ENCODE peak calls at places on chromosome 9, in six cellular contexts. One of them, this sample, is unnamed.

GRCh38 chr9:101705135-101705661 is 33.2 kb downstream of the GRIN3A start:
- DNase-seq in HepG2: no peak
- DNase-seq in SK-N-SH: no peak
- DNase-seq in H1: peak; percentile 70
- DNase-seq in K562: no peak
- DNase-seq in GM12878: no peak
- DNase-seq in this sample: peak; percentile 39

GRCh38 chr9:129080608-129081387 is at the start of gene DOLPP1:
- DNase-seq in HepG2: peak; percentile 97
- DNase-seq in SK-N-SH: peak; percentile 99
- DNase-seq in H1: peak; percentile 98
- DNase-seq in K562: peak; percentile 100
- DNase-seq in GM12878: peak; percentile 96
- DNase-seq in this sample: peak; percentile 97

GRCh38 chr9:2242778-2243395 is 227.7 kb downstream of the SMARCA2 start:
- DNase-seq in HepG2: no peak
- DNase-seq in SK-N-SH: no peak
- DNase-seq in H1: no peak
- DNase-seq in K562: no peak
- DNase-seq in GM12878: no peak
- DNase-seq in this sample: no peak

GRCh38 chr9:71796368-71796767 is 28.1 kb upstream of the CEMIP2 start:
- DNase-seq in HepG2: no peak
- DNase-seq in SK-N-SH: no peak
- DNase-seq in H1: no peak
- DNase-seq in K562: no peak
- DNase-seq in GM12878: peak; percentile 31
- DNase-seq in this sample: no peak

GRCh38 chr9:90189306-90189705 is 453.3 kb downstream of the DIRAS2 start:
- DNase-seq in HepG2: no peak
- DNase-seq in SK-N-SH: no peak
- DNase-seq in H1: no peak
- DNase-seq in K562: no peak
- DNase-seq in GM12878: peak; percentile 24
- DNase-seq in this sample: peak; percentile 59

GRCh38 chr9:16221350-16221749 is 649.1 kb downstream of the BNC2 start:
- DNase-seq in HepG2: no peak
- DNase-seq in SK-N-SH: no peak
- DNase-seq in H1: no peak
- DNase-seq in K562: no peak
- DNase-seq in GM12878: no peak
- DNase-seq in this sample: no peak

GRCh38 chr9:109141375-109141774 is 21.6 kb upstream of the TMEM245 start:
- DNase-seq in HepG2: no peak
- DNase-seq in SK-N-SH: no peak
- DNase-seq in H1: no peak
- DNase-seq in K562: no peak
- DNase-seq in GM12878: no peak
- DNase-seq in this sample: no peak

GRCh38 chr9:115395511-115396021 is 277.6 kb upstream of the TNC start:
- DNase-seq in HepG2: no peak
- DNase-seq in SK-N-SH: no peak
- DNase-seq in H1: no peak
- DNase-seq in K562: no peak
- DNase-seq in GM12878: no peak
- DNase-seq in this sample: no peak

GRCh38 chr9:127105805-127106492 is 16.5 kb downstream of the ANGPTL2 start:
- DNase-seq in HepG2: no peak
- DNase-seq in SK-N-SH: peak; percentile 77
- DNase-seq in H1: no peak
- DNase-seq in K562: no peak
- DNase-seq in GM12878: no peak
- DNase-seq in this sample: no peak

GRCh38 chr9:127107344-127108181 is 14.9 kb downstream of the ANGPTL2 start:
- DNase-seq in HepG2: no peak
- DNase-seq in SK-N-SH: no peak
- DNase-seq in H1: no peak
- DNase-seq in K562: no peak
- DNase-seq in GM12878: no peak
- DNase-seq in this sample: no peak

GRCh38 chr9:127109212-127109711 is 13.2 kb downstream of the ANGPTL2 start:
- DNase-seq in HepG2: peak; percentile 85
- DNase-seq in SK-N-SH: no peak
- DNase-seq in H1: no peak
- DNase-seq in K562: no peak
- DNase-seq in GM12878: no peak
- DNase-seq in this sample: no peak

GRCh38 chr9:127106493-127106855 is 16.0 kb downstream of the ANGPTL2 start:
- DNase-seq in HepG2: no peak
- DNase-seq in SK-N-SH: peak; percentile 66
- DNase-seq in H1: no peak
- DNase-seq in K562: no peak
- DNase-seq in GM12878: no peak
- DNase-seq in this sample: no peak

DNA sequence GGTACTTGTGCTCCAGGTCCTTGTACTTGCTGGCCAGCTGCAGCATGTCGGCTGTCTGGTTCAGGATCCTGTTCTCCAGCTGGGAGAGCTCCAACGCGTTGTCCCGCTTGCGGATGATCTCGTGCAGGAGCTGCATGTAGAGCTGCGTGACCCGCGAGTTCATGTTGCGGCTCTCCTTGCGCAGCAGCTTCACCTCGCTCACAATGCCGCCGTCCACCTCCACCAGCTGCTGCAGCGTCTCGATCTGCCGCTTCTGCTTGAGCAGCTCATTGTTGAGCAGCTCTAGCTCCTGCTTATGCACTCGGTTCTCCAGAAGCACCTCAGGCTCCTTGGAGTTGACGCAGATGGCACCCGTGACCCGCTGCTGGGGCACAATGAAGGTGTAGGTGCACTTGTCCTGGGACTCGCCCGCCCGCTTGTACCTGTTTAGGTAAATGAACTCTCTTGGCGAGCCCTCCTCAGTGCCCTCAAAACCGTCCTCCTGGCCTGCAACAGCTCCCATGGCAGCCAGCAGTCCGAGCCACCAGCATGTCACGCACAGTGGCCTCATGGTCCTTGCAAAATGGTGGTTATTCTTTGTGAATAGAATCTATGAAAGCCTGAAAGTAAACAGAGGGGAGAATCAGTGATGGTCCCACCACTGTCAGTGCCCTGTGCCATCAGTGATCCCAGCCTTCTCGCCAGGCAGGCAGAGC is 14.1 kb downstream of the ANGPTL2 start:
- DNase-seq in HepG2: no peak
- DNase-seq in SK-N-SH: no peak
- DNase-seq in H1: no peak
- DNase-seq in K562: no peak
- DNase-seq in GM12878: no peak
- DNase-seq in this sample: no peak
- TF ChIP-seq GABPA in HepG2: no peak
- TF ChIP-seq GABPA in SK-N-SH: no peak
- TF ChIP-seq GABPA in H1: no peak
- TF ChIP-seq GABPA in K562: no peak
- TF ChIP-seq GABPA in GM12878: no peak
- TF ChIP-seq GABPA in this sample: no peak

GRCh38 chr9:94973491-94973941 is 247.0 kb downstream of the AOPEP start:
- DNase-seq in HepG2: no peak
- DNase-seq in SK-N-SH: no peak
- DNase-seq in H1: no peak
- DNase-seq in K562: no peak
- DNase-seq in GM12878: no peak
- DNase-seq in this sample: no peak
- TF ChIP-seq GABPA in HepG2: no peak
- TF ChIP-seq GABPA in SK-N-SH: no peak
- TF ChIP-seq GABPA in H1: no peak
- TF ChIP-seq GABPA in K562: no peak
- TF ChIP-seq GABPA in GM12878: no peak
- TF ChIP-seq GABPA in this sample: no peak

DNA sequence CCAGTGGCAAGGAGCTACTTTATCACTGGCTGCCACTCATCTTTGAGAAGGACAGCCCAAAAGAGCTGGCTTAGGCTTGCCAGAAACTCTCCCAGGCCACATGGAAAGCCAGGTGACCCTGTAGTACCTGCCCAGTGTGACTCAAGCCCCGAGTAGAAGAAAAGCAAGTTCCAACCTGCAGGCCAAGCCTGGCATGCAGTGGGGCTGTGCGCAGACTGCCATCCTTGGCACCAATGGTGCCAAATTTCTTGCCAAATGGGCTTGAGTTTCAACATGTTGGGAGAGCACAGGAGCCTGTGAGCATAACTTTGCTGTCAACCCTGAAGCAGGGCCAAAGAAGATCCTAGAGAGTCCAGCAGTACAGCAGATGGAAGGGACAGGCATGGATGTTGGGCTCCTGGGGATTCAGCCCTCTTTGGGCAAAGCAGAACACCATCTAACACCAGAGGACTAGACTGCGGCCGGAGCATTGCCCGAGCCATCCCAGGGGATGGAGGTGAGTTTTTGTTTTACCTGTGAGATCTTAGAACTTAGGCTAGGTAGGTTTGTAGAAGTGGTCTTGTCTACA is 27.3 kb upstream of the SHB start:
- DNase-seq in HepG2: no peak
- DNase-seq in SK-N-SH: no peak
- DNase-seq in H1: no peak
- DNase-seq in K562: no peak
- DNase-seq in GM12878: no peak
- DNase-seq in this sample: no peak
- TF ChIP-seq GABPA in HepG2: no peak
- TF ChIP-seq GABPA in SK-N-SH: no peak
- TF ChIP-seq GABPA in H1: no peak
- TF ChIP-seq GABPA in K562: no peak
- TF ChIP-seq GABPA in GM12878: no peak
- TF ChIP-seq GABPA in this sample: no peak

GRCh38 chr9:91693226-91693625 is 256.8 kb downstream of the ROR2 start:
- DNase-seq in HepG2: no peak
- DNase-seq in SK-N-SH: no peak
- DNase-seq in H1: no peak
- DNase-seq in K562: no peak
- DNase-seq in GM12878: no peak
- DNase-seq in this sample: no peak

GRCh38 chr9:91694081-91694870 is 255.8 kb downstream of the ROR2 start:
- DNase-seq in HepG2: no peak
- DNase-seq in SK-N-SH: no peak
- DNase-seq in H1: no peak
- DNase-seq in K562: no peak
- DNase-seq in GM12878: no peak
- DNase-seq in this sample: no peak

GRCh38 chr9:91690540-91691249 is 259.3 kb downstream of the ROR2 start:
- DNase-seq in HepG2: no peak
- DNase-seq in SK-N-SH: no peak
- DNase-seq in H1: no peak
- DNase-seq in K562: no peak
- DNase-seq in GM12878: no peak
- DNase-seq in this sample: no peak

GRCh38 chr9:91689006-91689405 is 261.0 kb downstream of the ROR2 start:
- DNase-seq in HepG2: no peak
- DNase-seq in SK-N-SH: no peak
- DNase-seq in H1: no peak
- DNase-seq in K562: no peak
- DNase-seq in GM12878: no peak
- DNase-seq in this sample: no peak
- TF ChIP-seq GABPA in HepG2: no peak
- TF ChIP-seq GABPA in SK-N-SH: no peak
- TF ChIP-seq GABPA in H1: no peak
- TF ChIP-seq GABPA in K562: no peak
- TF ChIP-seq GABPA in GM12878: no peak
- TF ChIP-seq GABPA in this sample: no peak

GRCh38 chr9:69674741-69675438 is 2.7 kb upstream of the APBA1 start:
- DNase-seq in HepG2: no peak
- DNase-seq in SK-N-SH: no peak
- DNase-seq in H1: no peak
- DNase-seq in K562: no peak
- DNase-seq in GM12878: no peak
- DNase-seq in this sample: no peak
- TF ChIP-seq GABPA in HepG2: no peak
- TF ChIP-seq GABPA in SK-N-SH: no peak
- TF ChIP-seq GABPA in H1: no peak
- TF ChIP-seq GABPA in K562: no peak
- TF ChIP-seq GABPA in GM12878: no peak
- TF ChIP-seq GABPA in this sample: no peak

GRCh38 chr9:710951-711745 is 130.3 kb upstream of the DMRT1 start:
- DNase-seq in HepG2: no peak
- DNase-seq in SK-N-SH: no peak
- DNase-seq in H1: no peak
- DNase-seq in K562: no peak
- DNase-seq in GM12878: no peak
- DNase-seq in this sample: no peak

GRCh38 chr9:713046-713445 is 128.5 kb upstream of the DMRT1 start:
- DNase-seq in HepG2: no peak
- DNase-seq in SK-N-SH: no peak
- DNase-seq in H1: no peak
- DNase-seq in K562: no peak
- DNase-seq in GM12878: no peak
- DNase-seq in this sample: no peak

GRCh38 chr9:712643-713042 is 128.9 kb upstream of the DMRT1 start:
- DNase-seq in HepG2: no peak
- DNase-seq in SK-N-SH: no peak
- DNase-seq in H1: no peak
- DNase-seq in K562: no peak
- DNase-seq in GM12878: no peak
- DNase-seq in this sample: no peak

GRCh38 chr9:714675-715074 is 126.8 kb upstream of the DMRT1 start:
- DNase-seq in HepG2: no peak
- DNase-seq in SK-N-SH: no peak
- DNase-seq in H1: no peak
- DNase-seq in K562: no peak
- DNase-seq in GM12878: no peak
- DNase-seq in this sample: no peak

GRCh38 chr9:711761-712523 is 129.6 kb upstream of the DMRT1 start:
- DNase-seq in HepG2: no peak
- DNase-seq in SK-N-SH: no peak
- DNase-seq in H1: no peak
- DNase-seq in K562: no peak
- DNase-seq in GM12878: no peak
- DNase-seq in this sample: no peak
- TF ChIP-seq GABPA in HepG2: no peak
- TF ChIP-seq GABPA in SK-N-SH: no peak
- TF ChIP-seq GABPA in H1: no peak
- TF ChIP-seq GABPA in K562: no peak
- TF ChIP-seq GABPA in GM12878: no peak
- TF ChIP-seq GABPA in this sample: no peak

DNA sequence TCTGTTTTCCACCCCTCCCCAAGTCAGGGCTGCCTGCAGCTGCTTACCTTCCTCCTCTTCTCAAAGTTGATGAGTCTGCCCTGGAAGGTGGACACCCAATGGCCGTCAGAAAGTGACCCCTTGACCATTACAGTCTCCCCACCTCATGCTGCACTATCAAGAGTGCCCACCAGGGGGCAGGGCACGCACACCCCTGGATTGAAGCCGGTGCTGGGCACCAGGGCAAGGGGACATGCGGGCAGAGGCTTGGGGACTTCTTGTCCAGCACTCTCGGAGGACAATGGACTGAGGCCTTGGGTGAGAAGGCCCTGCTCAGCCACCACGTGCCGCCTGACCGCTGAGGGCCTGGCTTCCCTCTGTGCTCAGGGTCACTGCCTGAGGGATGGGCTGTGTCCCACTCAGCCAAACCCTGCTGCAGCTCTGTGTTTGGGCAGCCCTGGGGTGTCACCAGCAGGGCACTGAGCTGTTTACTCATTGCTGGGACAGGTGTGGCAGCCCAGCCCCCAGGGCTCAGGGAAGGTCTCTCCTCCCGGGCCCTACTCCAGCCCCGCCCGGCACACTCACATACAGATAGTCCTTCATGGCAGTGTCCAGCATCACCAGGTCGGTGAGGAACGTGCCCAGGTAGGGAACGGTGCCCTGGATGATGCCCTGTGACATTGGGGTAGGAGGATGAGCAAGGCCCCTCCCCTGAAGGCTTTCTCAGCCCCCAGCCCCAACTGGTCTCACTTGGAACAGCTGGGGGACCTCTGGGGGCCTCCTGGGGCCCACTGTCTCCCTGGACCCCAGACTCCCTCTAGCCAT is 17.7 kb downstream of the RALGDS start:
- DNase-seq in HepG2: peak; percentile 34
- DNase-seq in SK-N-SH: peak; percentile 93
- DNase-seq in H1: peak; percentile 93
- DNase-seq in K562: peak; percentile 69
- DNase-seq in GM12878: no peak
- DNase-seq in this sample: no peak
- TF ChIP-seq GABPA in HepG2: no peak
- TF ChIP-seq GABPA in SK-N-SH: no peak
- TF ChIP-seq GABPA in H1: no peak
- TF ChIP-seq GABPA in K562: no peak
- TF ChIP-seq GABPA in GM12878: no peak
- TF ChIP-seq GABPA in this sample: no peak